ENCODE peak calls at places on chromosomes 12 and 14, in eight cellular contexts. Y is thoracic aorta, Q is BE2C, B is GM23338, S is endothelial cell of umbilical vein, I is transverse colon, F is upper lobe of right lung, H is Caco-2. T is an unnamed sample. For H3K36me3 and H3K4me1, the result is how much of the 10 kb centered on the place peaks cover.

GRCh38 chr12:4562034-4562657 is at the start of gene DYRK4:
- DNase-seq in Q (peak), Y (peak), B (peak), F (peak), H (peak), I (peak), S (peak), T (peak)

GRCh38 chr12:130634866-130635265 is 81.2 kb downstream of the RIMBP2 start:
- DNase-seq in Q (no peak), I (no peak), F (no peak), B (no peak), Y (no peak), S (no peak), H (no peak), T (no peak)

GRCh38 chr12:65934480-65935115 is 110.3 kb downstream of the HMGA2 start:
- DNase-seq in Y (no peak), H (no peak), F (no peak), Q (no peak), I (no peak), S (no peak), B (no peak), T (no peak)

GRCh38 chr14:21025374-21026151 is 702 bp upstream of the NDRG2 start:
- DNase-seq in B (peak), H (no peak), Y (no peak), F (peak), S (no peak), Q (no peak), I (peak), T (peak)

GRCh38 chr14:55120466-55121144 is 8.4 kb upstream of the LGALS3 start:
- DNase-seq in B (no peak), F (no peak), Y (no peak), I (peak), Q (no peak), S (no peak), H (no peak), T (peak)

GRCh38 chr14:67618617-67619063 is 1.1 kb upstream of the ARG2 start:
- DNase-seq in Y (no peak), Q (no peak), H (peak), S (peak), B (peak), F (no peak), I (no peak), T (no peak)

GRCh38 chr14:74695406-74695805 is 17.5 kb downstream of the AREL1 start:
- DNase-seq in Y (no peak), B (no peak), F (no peak), I (no peak), S (no peak), H (no peak), Q (no peak), T (no peak)

GRCh38 chr12:49232940-49233841 is 31.7 kb upstream of the TUBA1C start:
- DNase-seq in H (no peak), Y (no peak), B (peak), F (peak), Q (peak), I (peak), S (peak), T (peak)

GRCh38 chr14:52023518-52023917 is 34.2 kb downstream of the RTRAF start:
- DNase-seq in B (no peak), F (no peak), H (no peak), Y (no peak), Q (no peak), I (no peak), S (peak), T (no peak)

GRCh38 chr12:122085006-122085405 is 6.5 kb downstream of the MLXIP start:
- DNase-seq in F (no peak), H (no peak), S (no peak), Y (no peak), Q (no peak), B (no peak), I (no peak), T (no peak)

GRCh38 chr14:97295108-97295710 is 498.0 kb downstream of the VRK1 start:
- DNase-seq in F (no peak), Q (no peak), I (no peak), H (no peak), B (no peak), S (no peak), Y (no peak), T (no peak)

GRCh38 chr14:51490205-51490604 is 161.5 kb upstream of the FRMD6 start:
- DNase-seq in Y (no peak), H (no peak), Q (no peak), I (no peak), B (no peak), F (no peak), S (no peak), T (no peak)

GRCh38 chr14:29016050-29016900 is 249.7 kb downstream of the FOXG1 start:
- DNase-seq in S (peak), F (peak), H (peak), Q (peak), B (peak), I (no peak), Y (no peak), T (peak)

GRCh38 chr12:5432011-5432400 is at the start of gene NTF3:
- DNase-seq in B (peak), S (no peak), H (peak), Y (no peak), I (no peak), F (no peak), Q (no peak), T (no peak)

GRCh38 chr12:109500406-109501185 is 23.2 kb downstream of the UBE3B start:
- DNase-seq in Q (no peak), I (no peak), F (no peak), S (no peak), Y (no peak), B (peak), H (no peak), T (no peak)

GRCh38 chr12:92466391-92467305 is 236.1 kb upstream of the PLEKHG7 start:
- DNase-seq in S (no peak), H (no peak), B (peak), Y (no peak), F (no peak), I (peak), Q (no peak), T (no peak)

GRCh38 chr14:82414853-82415539 is 881.3 kb upstream of the SEL1L start:
- DNase-seq in B (no peak), I (no peak), Y (no peak), Q (no peak), F (no peak), H (no peak), S (no peak), T (no peak)

GRCh38 chr12:72872488-72872887 is 600.3 kb downstream of the TRHDE start:
- DNase-seq in Y (no peak), Q (no peak), I (no peak), B (peak), F (no peak), S (no peak), H (no peak), T (no peak)

GRCh38 chr14:69876848-69877306 is 2.3 kb upstream of the SMOC1 start:
- DNase-seq in Y (no peak), Q (no peak), B (no peak), S (peak), F (no peak), H (no peak), I (no peak), T (no peak)

GRCh38 chr12:47403681-47404080 is 302.1 kb downstream of the RPAP3 start:
- DNase-seq in Y (no peak), S (no peak), I (no peak), Q (no peak), F (no peak), B (no peak), H (no peak), T (no peak)

GRCh38 chr14:33916663-33917565 is 34.0 kb downstream of the EGLN3 start:
- DNase-seq in B (no peak), Q (peak), I (no peak), S (peak), F (no peak), Y (no peak), H (no peak), T (no peak)

GRCh38 chr12:3445127-3445978 is 45.6 kb upstream of the PRMT8 start:
- DNase-seq in H (no peak), Y (no peak), S (no peak), Q (no peak), F (no peak), B (no peak), I (peak), T (no peak)

GRCh38 chr14:55097894-55098560 is 31.0 kb upstream of the LGALS3 start:
- DNase-seq in Y (no peak), S (no peak), F (no peak), I (peak), H (no peak), Q (no peak), B (no peak), T (peak)

GRCh38 chr14:103533999-103534575 is 5.1 kb downstream of the TRMT61A start:
- DNase-seq in H (no peak), S (no peak), Q (no peak), B (no peak), Y (no peak), F (no peak), I (no peak), T (no peak)
- H3K36me3 ChIP-seq in H (under half), S (under half), Q (half or more), B (under half), Y (under half), F (under half), I (under half), T (under half)

GRCh38 chr12:6774557-6775062 is 2.3 kb downstream of the LAG3 start:
- DNase-seq in B (no peak), Y (no peak), S (no peak), Q (no peak), I (no peak), H (no peak), F (no peak), T (no peak)
- H3K4me1 ChIP-seq in B (under half), Y (under half), S (under half), Q (under half), I (under half), H (under half), F (under half), T (under half)

GRCh38 chr12:71640316-71640715 is 23.3 kb downstream of the ZFC3H1 start:
- DNase-seq in I (no peak), F (no peak), Y (no peak), Q (no peak), S (no peak), B (no peak), H (no peak), T (no peak)

GRCh38 chr12:71639341-71639760 is 24.3 kb downstream of the ZFC3H1 start:
- DNase-seq in Y (no peak), B (peak), F (no peak), S (no peak), I (no peak), H (peak), Q (peak), T (no peak)

GRCh38 chr12:71642264-71642663 is 21.4 kb downstream of the ZFC3H1 start:
- DNase-seq in Y (no peak), B (no peak), F (no peak), I (no peak), S (no peak), H (peak), Q (no peak), T (no peak)

GRCh38 chr12:71638499-71638898 is 25.1 kb downstream of the ZFC3H1 start:
- DNase-seq in S (no peak), Q (no peak), H (no peak), Y (no peak), I (no peak), B (no peak), F (no peak), T (no peak)

DNA sequence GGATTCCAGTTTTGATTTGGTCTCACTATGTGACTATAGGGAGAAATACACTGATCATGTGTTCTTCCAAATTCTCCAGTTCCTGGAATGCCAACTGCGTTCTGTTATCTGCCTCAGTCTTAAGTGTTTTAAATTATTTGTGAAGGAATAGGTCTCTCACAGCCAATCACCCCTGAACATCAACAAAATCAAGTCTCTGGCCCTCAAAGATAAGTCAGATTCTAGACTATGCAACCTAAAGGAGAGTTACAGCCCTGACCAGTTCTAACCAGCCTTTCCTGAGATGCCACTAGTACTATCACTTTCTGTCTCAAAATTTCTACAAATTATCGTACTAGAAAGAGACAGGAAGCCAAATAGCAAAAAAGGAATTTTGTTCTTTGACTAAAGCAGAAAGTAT is 22.3 kb downstream of the ZFC3H1 start:
- DNase-seq in Y (no peak), Q (no peak), I (no peak), H (no peak), F (no peak), S (no peak), B (no peak), T (no peak)
- H3K36me3 ChIP-seq in Y (under half), Q (half or more), I (under half), H (under half), F (half or more), S (under half), B (under half), T (half or more)

GRCh38 chr12:26276709-26277108 is 81.3 kb downstream of the SSPN start:
- DNase-seq in F (no peak), I (no peak), H (no peak), Q (no peak), B (no peak), Y (no peak), S (no peak), T (no peak)

GRCh38 chr12:26278266-26278665 is 82.9 kb downstream of the SSPN start:
- DNase-seq in Y (no peak), F (no peak), I (no peak), S (no peak), H (no peak), B (no peak), Q (no peak), T (no peak)

GRCh38 chr12:26278666-26279065 is 83.3 kb downstream of the SSPN start:
- DNase-seq in B (no peak), F (no peak), Y (no peak), I (no peak), S (no peak), H (no peak), Q (no peak), T (no peak)

GRCh38 chr12:26275313-26276257 is 80.2 kb downstream of the SSPN start:
- DNase-seq in F (no peak), I (no peak), B (no peak), H (no peak), S (no peak), Q (no peak), Y (no peak), T (no peak)

GRCh38 chr12:26277511-26278246 is 82.3 kb downstream of the SSPN start:
- DNase-seq in Q (no peak), H (no peak), Y (no peak), I (no peak), S (no peak), B (no peak), F (no peak), T (no peak)
- H3K4me1 ChIP-seq in Q (under half), H (under half), Y (under half), I (under half), S (under half), B (under half), F (under half), T (under half)

DNA sequence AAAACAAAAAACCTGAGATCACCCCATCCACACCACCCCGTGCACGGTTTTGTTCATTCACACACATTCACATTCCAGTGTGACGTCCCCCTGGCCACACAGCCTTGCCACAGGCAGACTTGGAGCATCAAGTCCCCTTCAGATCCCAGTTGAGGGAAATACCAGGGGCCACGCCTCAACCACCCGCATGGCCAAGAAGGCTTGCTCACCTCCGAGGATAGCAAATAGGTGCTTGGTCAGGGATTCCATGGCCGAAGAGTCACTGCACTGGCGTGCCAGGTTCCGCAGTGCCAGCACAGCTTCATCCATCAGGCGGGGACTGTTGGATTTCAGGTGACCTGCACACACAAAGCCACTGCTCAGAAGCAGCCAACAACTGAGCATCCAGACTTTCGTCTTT is 19.0 kb downstream of the GCN1 start:
- DNase-seq in S (no peak), B (no peak), Y (no peak), H (no peak), F (no peak), I (no peak), Q (no peak), T (no peak)
- H3K36me3 ChIP-seq in S (under half), B (half or more), Y (half or more), H (under half), F (half or more), I (under half), Q (half or more), T (half or more)

GRCh38 chr12:113158439-113159203 is 9.1 kb downstream of the CFAP73 start:
- DNase-seq in Y (no peak), S (no peak), B (no peak), H (no peak), Q (no peak), F (no peak), I (no peak), T (no peak)
- H3K4me1 ChIP-seq in Y (under half), S (under half), B (under half), H (under half), Q (under half), F (under half), I (under half), T (under half)

GRCh38 chr12:56718167-56718566 is 6.9 kb downstream of the NACA start:
- DNase-seq in H (no peak), B (no peak), F (peak), Q (no peak), Y (no peak), S (no peak), I (no peak), T (no peak)

GRCh38 chr12:56720696-56721615 is 4.1 kb downstream of the NACA start:
- DNase-seq in Y (no peak), Q (no peak), I (no peak), F (peak), B (peak), H (no peak), S (no peak), T (no peak)

GRCh38 chr12:56718636-56719035 is 6.5 kb downstream of the NACA start:
- DNase-seq in B (no peak), I (no peak), H (no peak), S (no peak), F (peak), Q (no peak), Y (no peak), T (no peak)

GRCh38 chr12:56716933-56717880 is 7.9 kb downstream of the NACA start:
- DNase-seq in Y (no peak), F (peak), B (no peak), S (no peak), H (no peak), I (no peak), Q (no peak), T (no peak)

GRCh38 chr12:56719056-56719455 is 6.0 kb downstream of the NACA start:
- DNase-seq in F (no peak), Q (no peak), B (no peak), I (no peak), S (no peak), Y (no peak), H (no peak), T (no peak)
- H3K36me3 ChIP-seq in F (under half), Q (half or more), B (half or more), I (under half), S (under half), Y (under half), H (under half), T (half or more)

DNA sequence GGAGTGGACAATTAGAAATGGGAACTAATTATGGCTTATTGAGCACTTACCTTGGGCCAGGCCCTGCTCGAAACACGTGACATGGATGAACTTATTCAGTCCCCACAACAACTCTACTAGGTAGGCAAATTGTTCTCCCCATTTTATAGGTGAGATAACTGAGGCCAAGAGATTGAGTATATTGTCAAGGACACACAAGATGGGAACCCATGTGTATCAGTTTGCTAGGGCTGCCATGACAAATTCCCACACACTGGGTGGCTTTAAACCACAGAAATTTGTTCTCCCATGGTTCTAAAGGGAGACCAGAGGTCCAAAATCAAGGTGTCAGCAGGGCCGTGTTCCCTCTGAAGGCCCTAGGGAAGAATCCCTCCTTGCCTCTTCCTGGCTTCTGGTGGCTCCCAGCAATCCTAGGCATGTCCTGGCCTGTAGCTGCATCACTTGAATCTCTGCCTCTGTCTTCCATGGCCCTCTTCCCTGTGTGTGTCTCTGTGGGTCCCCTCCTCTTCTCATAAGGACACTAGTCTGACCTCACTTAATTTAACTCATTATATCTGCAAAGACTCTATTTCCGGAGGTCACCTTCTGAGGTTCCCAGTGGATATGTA is 128.8 kb downstream of the CHST11 start:
- DNase-seq in Y (no peak), B (no peak), S (no peak), F (no peak), I (no peak), Q (no peak), H (no peak), T (no peak)
- H3K4me1 ChIP-seq in Y (under half), B (under half), S (under half), F (under half), I (under half), Q (under half), H (under half), T (under half)

T was measured in lower lobe of right lung.